ENCODE peak calls at places on chromosomes 3 and 15, in five cellular contexts. Q is fibroblast of villous mesenchyme, J is LNCaP clone FGC, E is lower lobe of right lung, O is B cell. U is an unnamed sample.
A peak's percentile ranks its signal among the peaks of the same experiment; 100 is the strongest.

GRCh38 chr15:60673918-60674558 is 195.1 kb upstream of the ICE2 start:
- DNase-seq in Q (peak; percentile 86), J (peak; percentile 31), E (no peak), O (no peak), U (no peak)

GRCh38 chr15:67303490-67304363 is 49.1 kb downstream of the IQCH start:
- DNase-seq in Q (peak; percentile 56), J (peak; percentile 28), E (no peak), O (no peak), U (no peak)

GRCh38 chr15:51801391-51801835 is 28.0 kb upstream of the TMOD3 start:
- DNase-seq in Q (peak; percentile 11), J (no peak), E (no peak), O (peak; percentile 26), U (peak; percentile 24)

GRCh38 chr15:81098884-81099601 is 35.0 kb upstream of the CFAP161 start:
- DNase-seq in Q (no peak), J (no peak), E (peak; percentile 56), O (no peak), U (no peak)

GRCh38 chr3:170752571-170753155 is 117.3 kb downstream of the RPL22L1 start:
- DNase-seq in Q (no peak), J (no peak), E (no peak), O (no peak), U (no peak)

GRCh38 chr15:60957111-60957510 is 272.0 kb downstream of the RORA start:
- DNase-seq in Q (no peak), J (no peak), E (no peak), O (no peak), U (no peak)

GRCh38 chr3:71511037-71511436 is 72.5 kb downstream of the FOXP1 start:
- DNase-seq in Q (peak; percentile 97), J (no peak), E (no peak), O (no peak), U (no peak)

GRCh38 chr3:196192036-196193001 is 18.9 kb downstream of the ZDHHC19 start:
- DNase-seq in Q (no peak), J (peak; percentile 59), E (peak; percentile 68), O (peak; percentile 77), U (no peak)

GRCh38 chr3:13077431-13078157 is 4.4 kb upstream of the IQSEC1 start:
- DNase-seq in Q (no peak), J (no peak), E (no peak), O (no peak), U (no peak)

GRCh38 chr15:88243895-88244787 is 12.4 kb downstream of the NTRK3 start:
- DNase-seq in Q (peak; percentile 16), J (no peak), E (no peak), O (no peak), U (no peak)

GRCh38 chr3:194089357-194090177 is 46.4 kb upstream of the HES1 start:
- DNase-seq in Q (peak; percentile 100), J (no peak), E (peak; percentile 87), O (no peak), U (no peak)

GRCh38 chr3:25787689-25788088 is 2.2 kb upstream of the OXSM start:
- DNase-seq in Q (no peak), J (no peak), E (no peak), O (no peak), U (no peak)

DNA sequence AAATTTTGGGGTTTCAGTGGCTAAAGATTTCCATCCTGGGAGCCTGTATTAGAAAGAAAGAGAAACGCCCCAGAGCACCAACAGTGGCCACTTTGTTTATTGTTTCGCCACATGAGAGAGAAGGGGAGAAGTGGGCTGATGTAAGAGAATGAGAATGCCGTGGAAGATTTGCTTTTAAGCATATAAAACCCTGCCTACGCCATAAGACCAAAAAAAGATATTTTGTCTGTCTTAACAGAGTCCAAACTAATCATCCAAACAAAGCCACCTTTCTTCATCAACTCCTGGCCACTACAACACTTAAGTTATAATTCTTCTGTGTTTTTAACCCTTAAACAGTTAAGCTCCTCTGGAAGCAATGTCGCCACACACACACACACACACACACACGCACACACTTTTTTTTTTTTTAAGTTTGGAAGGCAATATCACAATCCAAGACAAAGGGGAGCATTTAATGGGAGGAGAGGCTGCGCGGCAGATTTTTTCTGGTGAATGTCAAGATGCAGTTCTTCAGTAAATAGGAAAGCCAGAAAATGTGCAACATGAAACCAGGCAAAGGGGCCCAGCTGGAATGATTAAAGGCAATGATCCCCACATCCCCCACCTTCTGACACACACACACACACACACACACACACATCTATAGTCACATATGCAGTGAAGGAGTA is 19.3 kb downstream of the EID1 start:
- DNase-seq in Q (peak; percentile 81), J (no peak), E (no peak), O (no peak), U (peak; percentile 39)
- TF ChIP-seq CTCF in Q (no peak), J (no peak), E (no peak), O (no peak), U (no peak)

DNA sequence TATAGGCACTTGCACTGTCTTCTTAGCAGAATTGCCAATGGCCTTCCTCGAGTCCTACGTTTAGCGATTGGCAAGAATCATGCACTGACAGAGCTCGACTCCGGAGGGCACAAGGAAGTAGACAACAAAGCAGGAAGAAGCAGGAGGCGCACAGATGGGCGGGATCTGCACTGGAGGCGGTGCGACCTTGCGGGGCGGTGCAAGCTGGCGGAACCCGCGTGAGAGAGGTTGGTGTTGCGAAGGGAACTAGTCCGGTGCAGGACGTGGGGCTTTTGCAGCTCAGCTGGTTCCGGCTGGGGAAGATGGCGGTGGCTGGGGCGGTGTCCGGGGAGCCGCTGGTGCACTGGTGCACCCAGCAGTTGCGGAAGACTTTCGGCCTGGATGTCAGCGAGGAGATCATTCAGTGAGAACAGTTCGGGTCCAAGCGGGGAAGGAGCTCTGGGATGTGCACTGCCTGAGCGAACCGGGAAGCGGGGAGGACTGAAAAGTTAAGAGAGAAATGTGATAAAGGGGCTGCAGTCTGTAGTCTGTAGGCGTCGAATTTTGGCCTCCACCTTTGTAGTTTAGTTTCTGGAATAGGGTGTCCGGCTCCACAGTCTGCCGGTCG is at the start of gene TRIP4:
- DNase-seq in Q (peak; percentile 98), J (peak; percentile 97), E (peak; percentile 98), O (peak; percentile 87), U (peak; percentile 92)
- TF ChIP-seq CTCF in Q (no peak), J (peak; percentile 23), E (no peak), O (no peak), U (no peak)

DNA sequence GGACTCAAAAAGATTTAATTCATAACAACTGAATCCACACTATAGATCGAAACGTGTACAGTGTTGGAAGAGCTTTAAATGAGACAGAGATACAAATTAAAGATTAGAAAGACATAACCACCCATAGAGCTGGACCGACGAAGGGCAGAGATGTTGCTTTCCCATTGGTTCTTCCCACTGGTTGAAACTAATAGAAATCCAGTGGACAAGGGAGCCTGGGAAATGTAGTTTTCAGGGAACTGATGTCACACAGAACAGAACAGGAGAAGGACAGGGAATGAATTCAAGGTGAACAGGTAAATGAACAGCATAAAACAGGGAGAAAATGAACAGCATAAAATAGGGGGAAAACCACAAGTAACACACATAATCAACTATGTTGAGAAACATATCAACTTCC is 328.7 kb downstream of the ZNF621 start:
- DNase-seq in Q (no peak), J (no peak), E (no peak), O (no peak), U (no peak)
- TF ChIP-seq CTCF in Q (no peak), J (no peak), E (no peak), O (no peak), U (no peak)

GRCh38 chr3:59982510-59982909 is 932.7 kb upstream of the CFAP20DC start:
- DNase-seq in Q (no peak), J (no peak), E (no peak), O (no peak), U (no peak)
- TF ChIP-seq CTCF in Q (no peak), J (no peak), E (no peak), O (no peak), U (no peak)

GRCh38 chr3:122991236-122991985 is 36.2 kb downstream of the SEMA5B start:
- DNase-seq in Q (no peak), J (no peak), E (no peak), O (no peak), U (no peak)
- TF ChIP-seq CTCF in Q (no peak), J (no peak), E (no peak), O (no peak), U (no peak)

GRCh38 chr3:28672411-28672810 is 323.8 kb upstream of the AZI2 start:
- DNase-seq in Q (no peak), J (no peak), E (no peak), O (no peak), U (no peak)

GRCh38 chr3:28673438-28673837 is 324.8 kb upstream of the AZI2 start:
- DNase-seq in Q (no peak), J (no peak), E (no peak), O (no peak), U (no peak)

GRCh38 chr3:28664123-28664522 is 315.5 kb upstream of the AZI2 start:
- DNase-seq in Q (no peak), J (no peak), E (no peak), O (no peak), U (no peak)

GRCh38 chr3:28668377-28668721 is 319.7 kb upstream of the AZI2 start:
- DNase-seq in Q (no peak), J (no peak), E (no peak), O (no peak), U (no peak)

GRCh38 chr3:28667646-28668376 is 319.2 kb upstream of the AZI2 start:
- DNase-seq in Q (peak; percentile 56), J (no peak), E (peak; percentile 52), O (no peak), U (peak; percentile 72)
- TF ChIP-seq CTCF in Q (peak; percentile 90), J (peak; percentile 93), E (peak; percentile 83), O (peak; percentile 70), U (peak; percentile 87)

DNA sequence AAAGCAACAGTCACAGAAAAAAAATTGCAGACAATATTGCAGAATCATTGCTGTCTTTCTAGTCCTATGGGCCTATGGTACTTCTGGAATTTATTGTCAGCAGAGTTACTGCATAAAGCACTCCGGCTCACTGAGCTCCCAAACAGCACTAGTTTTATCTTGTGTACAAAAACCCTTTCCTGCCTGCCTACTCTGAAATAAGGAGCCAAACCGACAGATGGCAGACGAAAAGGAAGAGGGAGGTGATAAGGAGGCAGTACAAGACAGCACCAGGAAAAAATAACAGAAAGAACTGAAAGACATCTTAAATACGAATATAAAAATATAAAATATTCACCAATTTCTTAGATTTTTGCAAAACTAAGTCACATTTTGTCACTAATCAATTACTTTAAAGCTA is 15.6 kb downstream of the HERC1 start:
- DNase-seq in Q (peak; percentile 37), J (no peak), E (no peak), O (no peak), U (no peak)
- TF ChIP-seq CTCF in Q (peak; percentile 25), J (no peak), E (peak; percentile 14), O (no peak), U (no peak)

GRCh38 chr3:98655666-98656065 is 62.3 kb upstream of the CPOX start:
- DNase-seq in Q (peak; percentile 7), J (no peak), E (no peak), O (no peak), U (no peak)

GRCh38 chr3:98651766-98652077 is 58.3 kb upstream of the CPOX start:
- DNase-seq in Q (no peak), J (no peak), E (no peak), O (no peak), U (no peak)

GRCh38 chr3:98662699-98663098 is 69.3 kb upstream of the CPOX start:
- DNase-seq in Q (no peak), J (no peak), E (no peak), O (no peak), U (no peak)

GRCh38 chr3:98657429-98657828 is 64.0 kb upstream of the CPOX start:
- DNase-seq in Q (no peak), J (no peak), E (peak; percentile 83), O (no peak), U (no peak)
- TF ChIP-seq CTCF in Q (no peak), J (peak; percentile 74), E (peak; percentile 49), O (no peak), U (peak; percentile 57)

U was measured in neural crest cell.